ENCODE peak calls at places on chromosomes 2 and 18, in ten cellular contexts. X is brain microvascular endothelial cell, I is suprapubic skin, C is H9, M is ovary, L is GM12865, U is WERI-Rb-1, P is ascending aorta, H is dorsolateral prefrontal cortex, R is upper lobe of left lung. N is an unnamed sample.

GRCh38 chr2:43225788-43226557 is 433 bp downstream of the ZFP36L2 start:
- DNase-seq in X (peak; percentile 41), I (peak; percentile 85), C (no peak), M (peak; percentile 69), L (peak; percentile 89), U (peak; percentile 66), P (peak; percentile 74), H (no peak), R (peak; percentile 79), N (peak; percentile 37)

GRCh38 chr18:376307-376706 is 108.5 kb upstream of the THOC1 start:
- DNase-seq in X (no peak), I (no peak), C (no peak), M (no peak), L (no peak), U (no peak), P (no peak), H (no peak), R (no peak), N (no peak)

GRCh38 chr2:161358838-161359237 is 50.6 kb downstream of the PSMD14 start:
- DNase-seq in X (peak; percentile 30), I (no peak), C (no peak), M (no peak), L (no peak), U (no peak), P (no peak), H (no peak), R (no peak), N (no peak)

GRCh38 chr2:238846503-238847431 is 1.1 kb upstream of the TWIST2 start:
- DNase-seq in X (no peak), I (no peak), C (peak; percentile 55), M (peak; percentile 38), L (no peak), U (no peak), P (no peak), H (no peak), R (no peak), N (no peak)

GRCh38 chr18:63971320-63972071 is 1.6 kb downstream of the SERPINB8 start:
- DNase-seq in X (no peak), I (no peak), C (no peak), M (no peak), L (no peak), U (no peak), P (no peak), H (no peak), R (no peak), N (no peak)

GRCh38 chr2:6747433-6747832 is 118.3 kb downstream of the CMPK2 start:
- DNase-seq in X (no peak), I (no peak), C (no peak), M (no peak), L (no peak), U (no peak), P (no peak), H (no peak), R (peak; percentile 69), N (no peak)

GRCh38 chr18:80004600-80005342 is 16.4 kb upstream of the TXNL4A start:
- DNase-seq in X (no peak), I (no peak), C (no peak), M (no peak), L (no peak), U (no peak), P (no peak), H (no peak), R (no peak), N (no peak)

GRCh38 chr2:172148246-172148645 is 45.5 kb upstream of the DLX2 start:
- DNase-seq in X (no peak), I (no peak), C (no peak), M (no peak), L (no peak), U (no peak), P (no peak), H (no peak), R (no peak), N (no peak)

GRCh38 chr18:67525328-67526110 is 9.0 kb upstream of the DSEL start:
- DNase-seq in X (peak; percentile 95), I (no peak), C (no peak), M (peak; percentile 71), L (no peak), U (no peak), P (peak; percentile 88), H (peak; percentile 34), R (peak; percentile 73), N (no peak)

GRCh38 chr2:23058435-23058834 is 326.5 kb upstream of the KLHL29 start:
- DNase-seq in X (no peak), I (no peak), C (no peak), M (no peak), L (no peak), U (no peak), P (no peak), H (no peak), R (no peak), N (no peak)

DNA sequence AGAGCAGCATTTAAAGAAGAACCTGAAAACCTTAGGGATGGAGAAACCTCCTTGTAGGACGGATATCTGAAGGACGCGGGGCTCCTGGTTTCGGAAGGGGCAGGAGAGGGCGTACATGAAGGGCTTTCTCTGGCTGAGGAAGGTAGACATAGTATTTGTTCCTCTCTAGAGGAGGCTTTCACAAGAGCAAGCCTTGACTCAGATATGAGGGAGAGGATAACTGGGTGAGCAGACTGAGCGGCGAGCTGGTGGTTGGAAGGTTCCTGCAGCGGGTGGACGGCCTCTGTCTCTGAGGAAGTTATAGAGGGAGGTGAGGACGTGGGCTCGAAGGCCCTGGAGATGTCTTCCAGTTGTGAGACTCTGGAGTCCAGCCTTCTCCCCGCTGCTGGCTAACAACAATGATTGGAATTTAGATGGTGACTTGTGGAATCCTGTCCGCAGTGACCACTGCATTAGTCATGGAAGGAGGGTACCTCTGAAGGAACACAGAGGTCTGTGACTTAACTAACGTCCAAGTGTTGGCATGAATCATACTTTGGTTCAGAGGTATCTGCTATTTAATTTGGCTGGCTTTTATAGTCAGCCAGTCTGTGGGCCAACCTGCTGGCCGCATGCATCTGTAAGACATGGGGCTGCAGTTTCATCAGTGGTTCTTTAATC is 80.9 kb downstream of the ASAP2 start:
- DNase-seq in X (peak; percentile 98), I (no peak), C (no peak), M (no peak), L (no peak), U (no peak), P (peak; percentile 86), H (no peak), R (no peak), N (no peak)
- TF ChIP-seq CTCF in X (no peak), I (no peak), C (no peak), M (no peak), L (no peak), U (peak; percentile 9), P (no peak), H (no peak), R (no peak), N (no peak)

DNA sequence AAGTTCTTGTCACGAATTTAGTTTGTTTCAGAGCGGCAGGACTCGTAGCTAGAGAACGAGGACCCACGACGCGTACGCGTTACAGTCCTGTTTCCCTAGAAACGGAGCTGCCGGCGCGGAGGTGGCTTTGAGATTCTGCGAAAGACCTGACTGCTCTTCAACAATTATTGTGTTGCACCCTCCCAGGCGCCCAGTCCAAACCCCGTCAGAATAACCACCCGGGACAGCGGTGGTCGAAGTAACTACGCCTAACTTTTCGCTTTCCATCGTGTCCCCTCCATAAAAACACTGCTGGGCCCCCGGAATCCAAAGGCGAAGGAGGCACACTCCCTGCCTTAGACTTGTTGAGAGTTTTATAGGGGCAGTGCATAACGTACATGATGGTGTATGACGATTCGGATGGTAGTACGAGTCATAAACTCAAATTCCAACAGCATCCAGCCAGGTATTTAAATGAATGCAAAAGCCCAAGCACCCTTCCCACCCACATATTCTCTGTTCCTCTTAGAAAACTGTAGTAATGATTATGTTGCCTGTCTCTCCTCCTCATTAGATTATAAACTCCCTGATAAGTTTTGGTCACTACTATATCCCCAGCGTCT is 651 bp upstream of the STAM2 start:
- DNase-seq in X (peak; percentile 23), I (no peak), C (no peak), M (no peak), L (peak; percentile 44), U (no peak), P (no peak), H (no peak), R (no peak), N (no peak)
- TF ChIP-seq CTCF in X (no peak), I (no peak), C (peak; percentile 5), M (no peak), L (no peak), U (no peak), P (no peak), H (no peak), R (no peak), N (no peak)

DNA sequence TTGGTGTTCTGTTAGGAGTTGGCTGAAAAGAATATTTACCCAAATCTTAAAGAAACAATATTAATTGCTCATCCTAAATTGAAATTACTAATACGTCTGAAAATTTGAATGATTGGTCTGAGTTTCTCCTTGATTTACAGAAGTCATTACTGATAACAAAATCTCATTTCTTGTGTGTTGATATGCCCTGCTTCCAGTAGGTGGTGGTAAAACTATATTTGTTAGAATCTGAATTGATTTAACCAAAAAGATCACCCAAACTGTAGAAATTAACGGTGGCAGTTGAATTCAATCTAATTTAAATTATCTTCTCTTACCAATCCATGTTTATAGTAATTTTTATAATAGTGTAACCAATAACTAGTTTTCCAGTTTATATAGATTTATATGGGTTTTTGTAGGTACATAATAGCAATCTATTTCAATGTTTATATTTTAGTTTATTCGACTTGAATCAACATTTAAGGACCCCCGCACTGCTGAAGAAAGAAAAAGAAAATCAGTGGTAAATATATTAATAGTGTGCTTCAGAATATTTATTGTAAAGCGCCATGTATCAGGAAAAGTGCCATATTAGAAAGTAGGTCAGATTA is 38.3 kb downstream of the PAPOLG start:
- DNase-seq in X (no peak), I (no peak), C (no peak), M (no peak), L (peak; percentile 43), U (no peak), P (no peak), H (no peak), R (no peak), N (no peak)
- TF ChIP-seq CTCF in X (peak; percentile 32), I (peak; percentile 36), C (peak; percentile 66), M (no peak), L (peak; percentile 37), U (no peak), P (peak; percentile 17), H (peak; percentile 53), R (peak; percentile 54), N (peak; percentile 67)

GRCh38 chr2:120791243-120791960 is 55.7 kb downstream of the GLI2 start:
- DNase-seq in X (no peak), I (no peak), C (no peak), M (no peak), L (no peak), U (no peak), P (no peak), H (no peak), R (no peak), N (no peak)
- TF ChIP-seq CTCF in X (no peak), I (no peak), C (no peak), M (no peak), L (no peak), U (no peak), P (no peak), H (no peak), R (no peak), N (no peak)